ENCODE peak calls at places on chromosomes 3 and 15, in four cellular contexts. U is fibroblast of lung, H is GF-D8, J is NCI-H2081. K is an unnamed sample.
A peak's percentile ranks its signal among the peaks of the same experiment; 100 is the strongest.

GRCh38 chr3:155602307-155602706 is 142.6 kb downstream of the PLCH1 start:
- DNase-seq in U (no peak), J (no peak), H (no peak), K (no peak)

GRCh38 chr15:52491460-52491859 is 37.2 kb downstream of the MYO5A start:
- DNase-seq in H (no peak), J (no peak), U (no peak), K (no peak)

GRCh38 chr15:80563372-80563997 is 131.6 kb upstream of the ABHD17C start:
- DNase-seq in J (no peak), H (no peak), U (no peak), K (no peak)

GRCh38 chr3:19427417-19428149 is 279.3 kb downstream of the KCNH8 start:
- DNase-seq in H (no peak), U (no peak), J (no peak), K (no peak)

GRCh38 chr3:52350981-52351761 is 35.1 kb downstream of the DNAH1 start:
- DNase-seq in J (no peak), H (no peak), U (no peak), K (no peak)

GRCh38 chr3:30124435-30125390 is 481.7 kb upstream of the TGFBR2 start:
- DNase-seq in J (peak; percentile 25), H (no peak), U (peak; percentile 85), K (no peak)

GRCh38 chr3:102512734-102513518 is 78.1 kb downstream of the ZPLD1 start:
- DNase-seq in J (no peak), H (no peak), U (peak; percentile 25), K (no peak)

GRCh38 chr3:127688416-127689265 is 15.9 kb downstream of the ABTB1 start:
- DNase-seq in H (no peak), J (no peak), U (peak; percentile 67), K (no peak)

GRCh38 chr15:73849641-73850040 is 23.7 kb upstream of the TBC1D21 start:
- DNase-seq in U (no peak), H (no peak), J (no peak), K (no peak)

GRCh38 chr3:29331830-29332637 is 51.2 kb downstream of the RBMS3 start:
- DNase-seq in U (no peak), J (no peak), H (no peak), K (no peak)

K was measured in DMS153.